ENCODE peak calls at places on chromosome 17, in ten cellular contexts. G, H, P, Y, X, M, L, U, I and Q are unnamed samples.

GRCh38 chr17:44940321-44940720 is 7.3 kb downstream of the KIF18B start:
- DNase-seq in H (no peak), U (peak), L (no peak), Y (no peak), I (peak), M (peak), P (peak), X (peak), G (no peak), Q (no peak)

GRCh38 chr17:49285716-49286115 is 55.1 kb upstream of the PHOSPHO1 start:
- DNase-seq in L (no peak), G (no peak), U (no peak), Y (no peak), X (no peak), H (no peak), M (no peak), I (no peak), P (no peak), Q (peak)

GRCh38 chr17:65278050-65278819 is 141.1 kb downstream of the RGS9 start:
- DNase-seq in G (peak), U (peak), L (peak), H (no peak), Y (no peak), P (peak), X (peak), M (peak), I (peak), Q (no peak)

GRCh38 chr17:1767358-1767757 is 5.5 kb downstream of the SERPINF1 start:
- DNase-seq in G (no peak), I (no peak), Y (no peak), M (no peak), U (no peak), X (no peak), L (no peak), H (no peak), P (no peak), Q (no peak)

GRCh38 chr17:49514374-49514738 is 19.3 kb downstream of the NGFR start:
- DNase-seq in I (peak), X (no peak), H (no peak), L (peak), U (peak), Y (no peak), P (peak), G (no peak), M (peak), Q (no peak)

GRCh38 chr17:40218006-40218739 is 931 bp upstream of the WIPF2 start:
- DNase-seq in U (peak), X (no peak), I (no peak), M (no peak), Y (no peak), P (no peak), H (no peak), G (no peak), L (peak), Q (no peak)

GRCh38 chr17:44111777-44112176 is 11.7 kb downstream of the HDAC5 start:
- DNase-seq in M (no peak), G (no peak), U (no peak), P (no peak), L (no peak), H (no peak), I (no peak), X (no peak), Y (no peak), Q (no peak)

GRCh38 chr17:51118330-51119195 is 2.1 kb downstream of the SPAG9 start:
- DNase-seq in H (peak), P (peak), U (no peak), G (peak), M (no peak), X (peak), Y (no peak), I (peak), L (peak), Q (peak)

GRCh38 chr17:51559778-51560177 is 299.4 kb downstream of the UTP18 start:
- DNase-seq in Y (no peak), P (no peak), I (no peak), H (no peak), G (no peak), X (no peak), U (no peak), L (no peak), M (no peak), Q (no peak)

GRCh38 chr17:50834126-50834785 is 1.1 kb upstream of the WFIKKN2 start:
- DNase-seq in X (no peak), M (no peak), G (no peak), L (no peak), H (no peak), P (no peak), I (no peak), U (no peak), Y (no peak), Q (no peak)

GRCh38 chr17:32350662-32351418 is 883 bp downstream of the ZNF207 start:
- DNase-seq in L (peak), Y (no peak), G (peak), P (peak), X (peak), I (peak), H (peak), U (peak), M (no peak), Q (peak)

GRCh38 chr17:15463363-15463762 is 4.1 kb downstream of the CDRT4 start:
- DNase-seq in Y (no peak), U (peak), I (peak), L (no peak), X (peak), P (peak), H (peak), G (no peak), M (no peak), Q (no peak)

GRCh38 chr17:44309472-44309871 is 1.1 kb downstream of the RUNDC3A start:
- DNase-seq in P (no peak), U (no peak), X (no peak), L (no peak), I (no peak), M (no peak), G (no peak), H (no peak), Y (no peak), Q (no peak)

GRCh38 chr17:75471207-75471606 is 14.8 kb downstream of the TMEM94 start:
- DNase-seq in U (no peak), Y (no peak), M (no peak), H (no peak), I (no peak), X (no peak), L (no peak), G (no peak), P (no peak), Q (no peak)

GRCh38 chr17:44655983-44656700 is at the start of gene MEIOC:
- DNase-seq in L (peak), U (no peak), P (peak), X (no peak), I (no peak), H (no peak), M (peak), Y (no peak), G (peak), Q (no peak)

GRCh38 chr17:12328204-12328603 is 307.5 kb downstream of the MAP2K4 start:
- DNase-seq in X (no peak), Y (no peak), I (no peak), H (no peak), G (peak), U (no peak), M (no peak), L (no peak), P (no peak), Q (no peak)

GRCh38 chr17:14859521-14859920 is 405.6 kb downstream of the PMP22 start:
- DNase-seq in G (no peak), P (peak), Y (no peak), H (no peak), M (no peak), I (no peak), X (no peak), L (no peak), U (peak), Q (no peak)

GRCh38 chr17:57705921-57706695 is 39.0 kb downstream of the CCDC182 start:
- DNase-seq in P (no peak), L (no peak), Y (no peak), X (no peak), H (no peak), I (no peak), M (no peak), U (no peak), G (no peak), Q (no peak)

GRCh38 chr17:2343421-2343820 is 6.1 kb downstream of the SGSM2 start:
- DNase-seq in U (no peak), X (no peak), G (no peak), P (no peak), L (no peak), Y (no peak), M (no peak), I (no peak), H (no peak), Q (peak)

GRCh38 chr17:33873218-33873617 is 381.9 kb upstream of the CCL2 start:
- DNase-seq in X (no peak), H (no peak), G (no peak), M (no peak), Y (no peak), I (no peak), L (no peak), P (no peak), U (no peak), Q (no peak)

GRCh38 chr17:49624896-49625295 is 49.2 kb downstream of the NXPH3 start:
- DNase-seq in P (peak), Y (no peak), U (peak), X (no peak), H (no peak), L (no peak), G (no peak), M (no peak), I (peak), Q (no peak)

GRCh38 chr17:52790359-52790955 is 631.9 kb upstream of the CA10 start:
- DNase-seq in L (no peak), Y (no peak), I (no peak), M (no peak), X (no peak), G (no peak), P (no peak), U (peak), H (no peak), Q (no peak)

GRCh38 chr17:32192379-32192778 is 50.1 kb downstream of the RHOT1 start:
- DNase-seq in X (no peak), U (peak), L (no peak), I (peak), H (no peak), M (no peak), P (peak), Y (no peak), G (no peak), Q (no peak)

GRCh38 chr17:74059471-74059870 is 144.0 kb upstream of the RPL38 start:
- DNase-seq in P (no peak), H (no peak), I (no peak), L (no peak), Y (no peak), M (no peak), U (no peak), X (peak), G (no peak), Q (no peak)

GRCh38 chr17:49814781-49815496 is 26.5 kb downstream of the KAT7 start:
- DNase-seq in Y (no peak), X (no peak), U (no peak), M (no peak), I (no peak), H (no peak), L (no peak), P (no peak), G (no peak), Q (no peak)

GRCh38 chr17:34252138-34252889 is 2.8 kb upstream of the CCL2 start:
- DNase-seq in P (peak), M (peak), I (peak), G (peak), Y (no peak), U (peak), X (peak), H (peak), L (peak), Q (peak)

GRCh38 chr17:7336240-7337175 is at the start of gene ACAP1:
- DNase-seq in M (no peak), L (peak), I (no peak), H (no peak), P (no peak), U (no peak), Y (no peak), G (peak), X (no peak), Q (no peak)

GRCh38 chr17:40516581-40517285 is 15.3 kb upstream of the TNS4 start:
- DNase-seq in L (peak), I (no peak), G (peak), U (peak), Y (no peak), H (no peak), M (peak), P (peak), X (no peak), Q (peak)

GRCh38 chr17:1590031-1590746 is 27.6 kb upstream of the PITPNA start:
- DNase-seq in L (no peak), Y (no peak), P (peak), M (peak), H (peak), X (peak), U (peak), G (no peak), I (peak), Q (peak)

GRCh38 chr17:19418312-19418992 is 7.4 kb downstream of the RNF112 start:
- DNase-seq in U (peak), L (peak), X (peak), G (peak), M (no peak), Y (no peak), P (peak), H (peak), I (peak), Q (no peak)

GRCh38 chr17:19720631-19721426 is 4.4 kb upstream of the SLC47A2 start:
- DNase-seq in X (no peak), G (no peak), P (no peak), U (no peak), H (no peak), L (no peak), M (no peak), I (no peak), Y (no peak), Q (no peak)

GRCh38 chr17:6257339-6257738 is 177.6 kb downstream of the AIPL1 start:
- DNase-seq in X (no peak), G (no peak), Y (no peak), M (no peak), P (no peak), I (peak), U (no peak), H (no peak), L (no peak), Q (no peak)

GRCh38 chr17:45430006-45430737 is 2.5 kb downstream of the ARHGAP27 start:
- DNase-seq in I (no peak), X (no peak), H (no peak), Y (no peak), G (no peak), P (no peak), U (no peak), L (no peak), M (no peak), Q (no peak)

GRCh38 chr17:13395872-13396271 is 205.9 kb downstream of the HS3ST3A1 start:
- DNase-seq in P (peak), X (no peak), U (peak), L (no peak), G (no peak), I (peak), M (no peak), H (no peak), Y (no peak), Q (no peak)

GRCh38 chr17:55174133-55174532 is 90.6 kb upstream of the HLF start:
- DNase-seq in M (no peak), H (no peak), U (no peak), Y (no peak), G (no peak), X (no peak), I (no peak), P (no peak), L (no peak), Q (no peak)

GRCh38 chr17:55172612-55173011 is 92.1 kb upstream of the HLF start:
- DNase-seq in M (no peak), H (no peak), U (no peak), X (no peak), P (no peak), G (no peak), I (no peak), Y (no peak), L (peak), Q (no peak)

GRCh38 chr17:55177914-55178217 is 86.9 kb upstream of the HLF start:
- DNase-seq in X (no peak), U (no peak), P (no peak), M (no peak), H (no peak), Y (no peak), G (no peak), L (no peak), I (no peak), Q (no peak)

GRCh38 chr17:55175788-55176425 is 88.9 kb upstream of the HLF start:
- DNase-seq in P (no peak), U (no peak), X (no peak), I (no peak), G (peak), M (no peak), H (no peak), L (no peak), Y (no peak), Q (no peak)

DNA sequence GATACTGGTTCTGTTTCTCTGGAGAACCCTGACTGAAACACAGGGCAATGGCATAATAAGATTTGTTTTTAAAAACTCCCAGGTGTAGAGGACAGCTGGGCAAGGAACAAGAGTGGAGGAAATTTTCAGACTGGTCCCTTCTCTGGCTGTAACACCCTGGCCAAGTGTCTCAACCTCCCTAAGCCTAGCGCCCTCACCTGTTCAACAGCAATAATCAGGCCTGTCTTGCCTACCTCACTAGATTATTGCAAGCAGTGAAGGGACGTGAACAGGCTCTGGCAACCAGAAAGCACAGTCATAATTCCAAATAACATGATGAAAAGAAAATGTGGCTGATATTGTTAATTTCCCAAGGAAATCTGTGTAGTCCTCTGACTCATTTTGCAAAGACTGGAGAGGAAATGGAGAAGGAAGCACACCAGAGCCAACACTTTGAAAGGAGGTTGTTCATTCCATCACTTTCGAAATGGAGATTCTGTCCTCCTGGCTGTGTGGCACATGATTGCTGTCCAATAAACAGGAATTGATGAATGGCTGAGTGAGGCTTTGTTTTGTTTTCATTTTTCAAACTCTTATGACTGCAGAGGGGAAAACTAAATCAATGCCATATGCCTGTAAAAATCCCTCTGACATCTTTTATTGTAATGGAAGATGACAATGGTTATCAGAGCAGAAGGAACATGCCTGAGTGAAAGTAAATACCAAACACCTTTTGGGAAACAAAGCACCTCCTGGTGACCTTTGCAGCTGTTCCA is 87.4 kb upstream of the HLF start:
- DNase-seq in G (peak), X (no peak), L (peak), H (no peak), P (peak), U (peak), I (peak), M (no peak), Y (no peak), Q (no peak)
- TF ChIP-seq CTCF in G (peak), X (no peak), L (no peak), H (no peak), P (peak), U (peak), I (no peak), M (peak), Y (no peak), Q (no peak)

DNA sequence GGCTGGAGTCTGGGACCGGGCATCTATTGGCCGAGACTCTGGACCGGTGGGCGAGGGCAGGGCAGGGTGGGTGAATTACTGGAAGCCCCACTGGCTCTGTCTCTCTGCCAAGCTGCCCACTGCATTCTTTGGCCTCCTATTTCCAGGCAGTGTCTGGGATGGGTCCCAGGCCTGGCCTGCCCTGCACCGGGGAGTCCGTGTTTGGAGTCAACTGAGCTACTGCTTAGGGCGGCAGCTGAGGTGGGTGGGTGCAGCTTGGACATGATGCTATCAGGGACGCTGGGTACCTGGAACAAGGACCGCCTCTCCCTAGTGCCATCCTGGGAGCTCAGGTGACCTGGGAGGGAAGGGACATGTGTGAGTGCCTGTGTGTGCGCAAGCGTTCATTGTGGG is 58.1 kb downstream of the SOCS3 start:
- DNase-seq in L (no peak), P (no peak), U (no peak), H (no peak), I (no peak), Y (no peak), G (no peak), M (no peak), X (no peak), Q (no peak)
- H3K4me3 ChIP-seq in L (no peak), P (no peak), U (no peak), H (no peak), I (no peak), Y (no peak), G (no peak), M (no peak), X (no peak), Q (no peak)

GRCh38 chr17:81906476-81907218 is 4.6 kb downstream of the PCYT2 start:
- DNase-seq in Y (no peak), I (no peak), U (no peak), G (peak), L (no peak), M (no peak), H (no peak), X (no peak), P (no peak), Q (no peak)
- TF ChIP-seq CTCF in Y (no peak), I (no peak), U (no peak), G (peak), L (no peak), M (no peak), H (no peak), X (no peak), P (no peak), Q (no peak)

GRCh38 chr17:69871318-69871717 is 203.7 kb upstream of the KCNJ16 start:
- DNase-seq in U (no peak), X (no peak), P (no peak), M (no peak), L (no peak), H (no peak), G (no peak), Y (no peak), I (no peak), Q (no peak)

GRCh38 chr17:69872675-69873262 is 202.3 kb upstream of the KCNJ16 start:
- DNase-seq in H (no peak), U (no peak), I (no peak), Y (no peak), L (no peak), X (no peak), G (no peak), M (no peak), P (no peak), Q (no peak)

GRCh38 chr17:69870751-69871199 is 204.2 kb upstream of the KCNJ16 start:
- DNase-seq in P (peak), H (no peak), I (peak), X (no peak), U (peak), L (no peak), Y (no peak), G (no peak), M (no peak), Q (no peak)

GRCh38 chr17:69869667-69870066 is 205.4 kb upstream of the KCNJ16 start:
- DNase-seq in Y (no peak), H (no peak), P (no peak), U (no peak), X (no peak), I (no peak), M (no peak), L (peak), G (no peak), Q (no peak)

GRCh38 chr17:69870091-69870530 is 204.9 kb upstream of the KCNJ16 start:
- DNase-seq in P (peak), I (peak), U (peak), Y (no peak), M (no peak), L (peak), X (no peak), H (no peak), G (peak), Q (no peak)
- H3K4me3 ChIP-seq in P (no peak), I (no peak), U (no peak), Y (no peak), M (no peak), L (no peak), X (no peak), H (no peak), G (no peak), Q (no peak)